ENCODE peak calls at places on chromosomes 6 and 20, in ten cellular contexts. H is ovary, V is psoas muscle, A is right lobe of liver, U is endothelial cell of umbilical vein, O is upper lobe of right lung, E is HCT116, L is substantia nigra, S is right cardiac atrium, G is adrenal gland. T is an unnamed sample.

GRCh38 chr6:69867075-69867911 is 937 bp downstream of the COL19A1 start:
- DNase-seq in L (no peak), O (peak), U (peak), S (peak), G (peak), A (peak), V (peak), E (no peak), H (peak), T (no peak)

GRCh38 chr6:32945106-32945761 is 4.4 kb upstream of the HLA-DMB start:
- DNase-seq in E (no peak), V (no peak), H (no peak), L (no peak), G (no peak), O (no peak), A (no peak), U (no peak), S (no peak), T (no peak)

GRCh38 chr20:37415118-37416085 is 69.5 kb downstream of the SRC start:
- DNase-seq in U (no peak), O (no peak), L (no peak), S (no peak), E (no peak), H (no peak), A (no peak), V (no peak), G (no peak), T (no peak)

GRCh38 chr6:153096031-153096430 is 35.1 kb downstream of the RGS17 start:
- DNase-seq in A (no peak), V (no peak), O (no peak), S (no peak), L (no peak), H (no peak), G (no peak), E (no peak), U (no peak), T (no peak)

GRCh38 chr6:105748737-105749161 is 337.4 kb upstream of the PRDM1 start:
- DNase-seq in G (no peak), L (no peak), O (no peak), A (no peak), U (no peak), H (no peak), V (no peak), E (no peak), S (no peak), T (no peak)

GRCh38 chr6:21098744-21099143 is 494.8 kb upstream of the SOX4 start:
- DNase-seq in O (no peak), G (no peak), U (no peak), S (no peak), L (no peak), H (no peak), E (no peak), A (no peak), V (no peak), T (no peak)

GRCh38 chr20:14189794-14190402 is 147.5 kb downstream of the FLRT3 start:
- DNase-seq in V (no peak), L (no peak), O (no peak), H (no peak), A (no peak), G (peak), S (no peak), U (peak), E (peak), T (no peak)

GRCh38 chr6:150600302-150601017 is 775 bp downstream of the PLEKHG1 start:
- DNase-seq in L (no peak), G (peak), H (peak), O (peak), E (peak), A (peak), S (peak), U (peak), V (peak), T (peak)

GRCh38 chr6:95280690-95281273 is 296.6 kb upstream of the MANEA start:
- DNase-seq in U (no peak), V (no peak), G (peak), E (peak), H (no peak), O (no peak), A (no peak), L (no peak), S (no peak), T (no peak)

GRCh38 chr20:20864346-20865096 is 152.1 kb upstream of the RALGAPA2 start:
- DNase-seq in V (no peak), E (no peak), G (no peak), L (no peak), H (no peak), O (no peak), U (no peak), A (no peak), S (no peak), T (no peak)

GRCh38 chr6:17519120-17519519 is 81.0 kb upstream of the FAM8A1 start:
- DNase-seq in A (no peak), L (no peak), O (no peak), H (no peak), V (no peak), G (no peak), S (no peak), U (no peak), E (no peak), T (no peak)

GRCh38 chr6:136774228-136775041 is 17.8 kb downstream of the MAP3K5 start:
- DNase-seq in A (peak), O (no peak), E (no peak), H (no peak), L (no peak), G (no peak), V (no peak), U (peak), S (no peak), T (peak)

GRCh38 chr20:24465168-24465567 is 4.3 kb upstream of the SYNDIG1 start:
- DNase-seq in V (no peak), G (no peak), S (peak), A (no peak), U (no peak), H (no peak), O (no peak), L (no peak), E (no peak), T (no peak)

GRCh38 chr6:118918326-118918725 is 16.6 kb downstream of the MCM9 start:
- DNase-seq in A (no peak), O (no peak), S (no peak), V (no peak), G (no peak), U (no peak), L (no peak), H (no peak), E (no peak), T (no peak)

GRCh38 chr6:130282234-130282995 is 59.7 kb upstream of the SAMD3 start:
- DNase-seq in U (peak), H (no peak), O (no peak), G (no peak), E (peak), V (no peak), A (no peak), S (no peak), L (no peak), T (no peak)

GRCh38 chr20:56160956-56161355 is 87.6 kb upstream of the MC3R start:
- DNase-seq in V (no peak), O (no peak), L (no peak), G (no peak), H (no peak), E (no peak), S (no peak), U (no peak), A (no peak), T (no peak)

GRCh38 chr20:45951474-45951873 is 17.0 kb downstream of the PCIF1 start:
- DNase-seq in E (no peak), U (no peak), S (peak), V (no peak), O (no peak), A (no peak), L (no peak), H (no peak), G (no peak), T (no peak)

GRCh38 chr6:106860940-106861339 is 113.6 kb downstream of the CD24 start:
- DNase-seq in V (no peak), H (no peak), G (no peak), O (no peak), U (no peak), A (no peak), L (no peak), E (no peak), S (no peak), T (no peak)

DNA sequence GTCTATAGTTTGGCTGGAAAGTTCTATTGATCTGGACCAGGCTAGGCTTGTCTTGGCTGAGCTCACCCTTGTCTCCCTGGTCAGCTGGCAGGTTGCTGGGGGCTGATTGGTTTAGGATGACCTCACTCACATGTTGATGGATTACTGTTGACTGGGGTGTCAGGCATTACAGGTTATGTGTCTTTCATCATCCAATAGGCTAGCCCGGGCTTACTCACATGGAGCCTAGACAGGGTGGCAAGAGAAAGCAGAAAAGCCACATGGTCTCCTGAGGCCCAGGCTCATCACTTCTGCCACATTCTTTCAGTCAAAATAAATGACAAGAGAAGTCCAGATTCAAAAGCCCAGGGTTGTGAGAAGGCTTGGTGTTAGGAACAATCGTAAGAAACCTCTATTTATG is 103.5 kb downstream of the BFSP1 start:
- DNase-seq in E (no peak), A (no peak), U (no peak), L (no peak), S (no peak), G (no peak), O (no peak), V (no peak), H (no peak), T (no peak)
- H3K27ac ChIP-seq in E (no peak), A (no peak), U (no peak), L (no peak), S (no peak), G (no peak), O (no peak), V (no peak), H (no peak), T (no peak)

DNA sequence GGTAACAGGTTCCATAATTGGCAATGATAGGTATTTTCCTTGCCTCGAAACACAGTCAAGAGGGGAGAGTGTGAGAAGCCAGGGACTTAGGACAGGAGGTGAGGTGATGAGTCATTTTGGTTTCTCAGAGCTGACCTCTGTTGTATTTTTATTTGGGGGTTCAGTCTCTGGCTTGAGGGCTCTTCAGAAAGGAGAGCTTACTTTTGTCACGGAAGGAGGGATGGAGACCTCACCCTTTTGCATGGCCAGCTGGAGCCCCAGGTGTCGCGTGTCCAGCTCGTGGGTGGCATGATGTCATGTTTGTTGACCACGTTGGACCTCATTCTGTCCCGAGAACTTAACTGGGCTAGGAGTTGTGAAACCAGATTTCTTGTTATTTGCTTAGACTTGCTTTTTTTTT is 293.9 kb downstream of the QKI start:
- DNase-seq in U (no peak), O (peak), H (no peak), V (no peak), L (no peak), G (no peak), S (no peak), E (no peak), A (no peak), T (no peak)
- H3K27ac ChIP-seq in U (no peak), O (no peak), H (no peak), V (peak), L (no peak), G (no peak), S (no peak), E (no peak), A (no peak), T (no peak)

GRCh38 chr6:1600764-1601615 is 8.7 kb upstream of the FOXC1 start:
- DNase-seq in V (no peak), G (no peak), H (no peak), E (no peak), A (no peak), L (no peak), U (peak), S (no peak), O (no peak), T (no peak)

GRCh38 chr6:1602356-1602713 is 7.4 kb upstream of the FOXC1 start:
- DNase-seq in V (no peak), U (no peak), H (no peak), G (no peak), O (no peak), S (no peak), E (no peak), A (no peak), L (no peak), T (no peak)

GRCh38 chr6:1603708-1604346 is 5.9 kb upstream of the FOXC1 start:
- DNase-seq in V (no peak), L (no peak), H (no peak), O (no peak), U (no peak), G (no peak), E (no peak), A (peak), S (no peak), T (no peak)

GRCh38 chr6:1600063-1600763 is 9.5 kb upstream of the FOXC1 start:
- DNase-seq in S (no peak), L (no peak), U (no peak), G (no peak), O (no peak), H (no peak), E (no peak), A (no peak), V (no peak), T (no peak)

DNA sequence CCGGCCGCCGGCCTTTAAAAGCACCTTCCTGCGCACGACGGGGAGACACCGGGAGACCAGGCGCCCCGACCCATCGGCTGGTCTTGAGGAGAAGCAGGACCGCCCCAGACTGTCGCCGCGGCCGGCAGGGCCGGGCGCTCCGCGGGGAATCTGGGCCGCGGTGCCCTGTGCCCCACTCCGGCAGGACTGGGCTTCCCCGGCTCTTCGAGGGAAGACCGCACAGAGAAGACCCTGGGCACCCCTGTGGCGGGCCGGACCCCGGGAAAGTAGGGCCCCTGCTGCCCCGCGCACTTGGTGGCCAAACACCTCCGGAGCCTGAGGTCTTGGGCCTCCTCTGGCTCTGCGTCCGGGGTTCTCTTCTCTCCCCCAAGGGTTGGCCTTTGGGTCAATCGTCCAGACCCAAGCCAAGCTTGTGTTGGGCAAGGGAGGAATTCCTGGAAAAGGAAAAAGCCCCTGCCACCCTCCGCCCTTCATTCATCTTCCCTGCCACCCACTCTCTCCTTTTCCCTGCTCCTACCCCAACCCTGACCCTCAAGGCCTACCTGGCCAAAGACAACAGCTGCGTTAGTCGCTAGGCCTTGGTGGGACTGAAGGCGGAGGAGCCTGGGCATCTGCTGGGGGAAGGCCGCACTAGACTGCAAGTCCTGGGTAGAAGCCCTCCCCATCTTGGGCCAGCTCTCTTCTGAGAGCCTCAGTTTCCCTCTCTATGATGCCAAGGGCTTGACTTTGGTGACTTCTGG is 7.9 kb upstream of the FOXC1 start:
- DNase-seq in S (no peak), G (no peak), L (no peak), E (no peak), V (no peak), H (no peak), O (no peak), U (no peak), A (no peak), T (no peak)
- H3K27ac ChIP-seq in S (no peak), G (no peak), L (no peak), E (no peak), V (no peak), H (no peak), O (no peak), U (no peak), A (no peak), T (no peak)

GRCh38 chr6:56949925-56950495 is 4.9 kb upstream of the BEND6 start:
- DNase-seq in S (no peak), U (peak), H (no peak), G (no peak), A (no peak), E (no peak), L (no peak), V (no peak), O (no peak), T (no peak)

GRCh38 chr6:56947931-56948330 is 7.0 kb upstream of the BEND6 start:
- DNase-seq in A (no peak), L (no peak), H (no peak), E (no peak), U (no peak), S (no peak), O (no peak), G (no peak), V (no peak), T (no peak)

GRCh38 chr6:56949261-56949660 is 5.6 kb upstream of the BEND6 start:
- DNase-seq in O (no peak), E (no peak), H (no peak), S (no peak), L (no peak), G (no peak), V (no peak), U (no peak), A (no peak), T (no peak)

GRCh38 chr6:56953597-56954388 is 1.1 kb upstream of the BEND6 start:
- DNase-seq in V (no peak), H (peak), S (no peak), L (no peak), G (peak), A (no peak), O (no peak), E (no peak), U (peak), T (no peak)

DNA sequence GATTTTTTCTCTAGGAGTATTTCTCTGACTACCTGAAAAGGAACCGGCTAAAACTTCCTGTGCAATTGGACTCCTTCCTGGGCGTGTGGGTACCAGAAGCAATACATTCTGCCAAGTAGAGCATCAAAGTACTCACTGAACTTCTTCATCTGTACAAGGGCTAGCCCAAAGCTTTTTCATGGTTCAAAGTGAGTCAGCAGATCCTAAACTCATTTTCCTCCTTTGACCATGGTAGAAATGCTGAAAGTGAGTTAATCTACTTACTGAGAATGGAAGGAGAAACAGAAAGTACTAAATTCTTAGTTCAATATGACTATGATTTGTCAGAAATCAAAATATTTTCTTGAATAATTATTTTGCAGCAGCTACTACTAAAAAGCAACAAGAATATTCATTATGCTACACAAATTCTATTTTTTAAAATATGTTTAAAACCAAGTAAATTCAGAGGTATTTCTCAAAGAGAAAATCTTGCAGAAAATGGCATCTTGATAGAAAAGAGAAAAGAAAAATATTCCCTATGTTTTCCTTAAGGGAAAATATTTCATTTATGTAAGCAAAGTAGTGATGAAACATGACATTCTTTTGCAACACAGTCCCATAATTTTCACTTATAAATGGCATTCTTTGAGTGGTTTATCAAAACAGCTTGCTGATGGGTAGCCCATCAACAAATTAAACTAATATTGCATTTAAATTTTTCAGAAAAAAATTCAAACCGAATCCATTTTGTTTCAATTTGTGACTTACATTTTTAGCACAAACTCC is 3.7 kb upstream of the BEND6 start:
- DNase-seq in U (no peak), E (no peak), S (no peak), V (no peak), L (no peak), O (no peak), A (no peak), G (no peak), H (no peak), T (no peak)
- H3K27ac ChIP-seq in U (no peak), E (no peak), S (no peak), V (no peak), L (no peak), O (no peak), A (no peak), G (no peak), H (no peak), T (no peak)

DNA sequence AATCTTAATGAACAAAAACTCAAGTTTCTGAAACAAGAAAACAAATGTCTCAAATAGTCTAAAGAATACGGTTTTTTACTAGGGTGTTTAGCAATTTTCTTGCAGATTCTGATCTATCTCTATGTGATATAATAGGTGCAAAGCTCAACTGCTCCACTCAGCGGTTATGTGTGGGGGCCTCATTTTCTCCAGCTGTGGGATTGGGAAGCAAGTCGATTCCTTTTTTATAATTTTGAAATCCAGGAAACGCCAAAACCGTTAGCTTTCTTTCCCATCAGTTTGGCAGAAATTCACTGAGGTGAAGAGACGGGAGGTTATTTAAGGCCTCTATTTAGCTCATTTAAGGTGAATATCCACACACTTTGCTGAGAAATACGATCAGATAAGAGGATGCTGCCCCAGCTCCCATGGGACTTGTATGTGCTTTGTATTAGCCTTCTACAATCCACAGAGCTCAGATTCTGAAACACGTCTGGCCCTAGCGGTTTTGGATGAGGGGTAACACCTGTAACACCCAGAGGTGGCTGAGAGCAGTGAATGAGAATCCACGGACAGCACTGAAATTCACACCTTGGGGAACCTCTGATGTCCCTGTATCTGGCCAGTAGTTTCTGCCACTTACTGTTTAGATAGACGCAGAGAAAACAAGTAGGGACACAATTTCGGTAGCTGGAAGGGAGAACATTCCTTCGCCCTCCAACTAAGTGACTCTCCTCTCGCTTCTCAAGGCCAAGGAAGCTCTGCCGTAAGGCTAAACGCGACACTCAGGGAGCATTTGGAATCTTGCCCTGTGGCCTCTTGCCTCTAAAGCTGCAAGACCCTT is 6.6 kb upstream of the BCAS4 start:
- DNase-seq in G (peak), S (no peak), A (peak), U (no peak), O (no peak), V (no peak), H (peak), E (peak), L (no peak), T (no peak)
- H3K27ac ChIP-seq in G (no peak), S (no peak), A (no peak), U (no peak), O (peak), V (no peak), H (peak), E (no peak), L (no peak), T (no peak)